ENCODE peak calls at places on chromosomes 13 and 19, in five cellular contexts. R is activated CD8-positive, alpha-beta memory T cell treated with anti-CD3 and anti-CD28 coated beads, Interleukin-2, amount 50 U/mL, for 48 hours; I is NCI-H345; B is activated naive CD8-positive, alpha-beta T cell treated with anti-CD3 and anti-CD28 coated beads for 36 hours; T is nephron progenitor cell. W is an unnamed sample.

GRCh38 chr19:17902701-17903100 is 30.1 kb upstream of the CCDC124 start:
- DNase-seq in R (no peak), I (no peak), B (no peak), T (no peak), W (peak; percentile 93)

GRCh38 chr19:6678690-6679109 is 8.7 kb upstream of the TNFSF14 start:
- DNase-seq in R (peak; percentile 83), I (no peak), B (peak; percentile 81), T (no peak), W (no peak)

GRCh38 chr19:16330368-16330801 is 5.8 kb downstream of the KLF2 start:
- DNase-seq in R (peak; percentile 91), I (no peak), B (peak; percentile 89), T (no peak), W (peak; percentile 16)

GRCh38 chr13:43835701-43836100 is 43.8 kb downstream of the CCDC122 start:
- DNase-seq in R (no peak), I (no peak), B (no peak), T (no peak), W (no peak)

GRCh38 chr13:26048745-26049144 is 3.1 kb downstream of the SHISA2 start:
- DNase-seq in R (no peak), I (no peak), B (no peak), T (no peak), W (peak; percentile 0)

GRCh38 chr13:111304041-111304544 is 16.3 kb upstream of the TEX29 start:
- DNase-seq in R (no peak), I (no peak), B (no peak), T (no peak), W (no peak)

GRCh38 chr13:65966991-65967451 is 1263.1 kb downstream of the PCDH9 start:
- DNase-seq in R (no peak), I (no peak), B (no peak), T (no peak), W (peak; percentile 53)

GRCh38 chr19:1251233-1251502 is 2.8 kb downstream of the MIDN start:
- DNase-seq in R (peak; percentile 83), I (peak; percentile 26), B (no peak), T (peak; percentile 49), W (peak; percentile 78)

GRCh38 chr13:113653264-113654174 is 4.5 kb downstream of the ATP4B start:
- DNase-seq in R (no peak), I (peak; percentile 85), B (no peak), T (no peak), W (peak; percentile 90)

GRCh38 chr19:8261347-8261746 is 46.8 kb downstream of the CD320 start:
- DNase-seq in R (peak; percentile 38), I (no peak), B (no peak), T (no peak), W (no peak)

GRCh38 chr19:48674921-48675824 is 2.4 kb upstream of the NTN5 start:
- DNase-seq in R (peak; percentile 86), I (peak; percentile 70), B (peak; percentile 76), T (peak; percentile 84), W (peak; percentile 88)

GRCh38 chr19:6423499-6424189 is 967 bp downstream of the KHSRP start:
- DNase-seq in R (peak; percentile 71), I (no peak), B (peak; percentile 60), T (peak; percentile 51), W (peak; percentile 50)

GRCh38 chr19:7781157-7781556 is 18.1 kb downstream of the CLEC4M start:
- DNase-seq in R (no peak), I (no peak), B (no peak), T (no peak), W (no peak)

GRCh38 chr19:32483574-32483973 is 78.0 kb downstream of the DPY19L3 start:
- DNase-seq in R (no peak), I (no peak), B (no peak), T (no peak), W (no peak)

GRCh38 chr13:77698211-77699058 is 948 bp downstream of the SLAIN1 start:
- DNase-seq in R (peak; percentile 65), I (peak; percentile 73), B (peak; percentile 46), T (peak; percentile 70), W (peak; percentile 69)

GRCh38 chr13:97932006-97932405 is 21.5 kb upstream of the IPO5 start:
- DNase-seq in R (no peak), I (no peak), B (no peak), T (no peak), W (peak; percentile 9)

GRCh38 chr13:111114362-111115050 is 604 bp upstream of the ARHGEF7 start:
- DNase-seq in R (no peak), I (peak; percentile 63), B (peak; percentile 3), T (peak; percentile 54), W (peak; percentile 74)

GRCh38 chr13:74794147-74794546 is 659.9 kb upstream of the KLF12 start:
- DNase-seq in R (no peak), I (no peak), B (no peak), T (no peak), W (no peak)

GRCh38 chr19:11444059-11444458 is 8.6 kb downstream of the PRKCSH start:
- DNase-seq in R (no peak), I (no peak), B (no peak), T (no peak), W (no peak)

GRCh38 chr13:36148436-36148835 is 17.3 kb upstream of the DCLK1 start:
- DNase-seq in R (no peak), I (no peak), B (no peak), T (no peak), W (no peak)

GRCh38 chr13:66635526-66635925 is 594.6 kb downstream of the PCDH9 start:
- DNase-seq in R (no peak), I (no peak), B (no peak), T (no peak), W (no peak)

GRCh38 chr13:94123543-94123942 is 355.9 kb downstream of the DCT start:
- DNase-seq in R (no peak), I (no peak), B (no peak), T (no peak), W (peak; percentile 83)

GRCh38 chr13:92355213-92355612 is 871.4 kb upstream of the GPC6 start:
- DNase-seq in R (no peak), I (peak; percentile 6), B (no peak), T (no peak), W (peak; percentile 73)

GRCh38 chr19:29060833-29061364 is 152.1 kb downstream of the UQCRFS1 start:
- DNase-seq in R (no peak), I (no peak), B (no peak), T (no peak), W (no peak)

GRCh38 chr19:5973376-5973775 is 4.6 kb downstream of the RANBP3 start:
- DNase-seq in R (no peak), I (no peak), B (no peak), T (no peak), W (no peak)

GRCh38 chr19:1673645-1674292 is 21.4 kb upstream of the TCF3 start:
- DNase-seq in R (no peak), I (no peak), B (no peak), T (no peak), W (peak; percentile 66)

GRCh38 chr13:20810808-20811207 is 37.0 kb upstream of the EEF1AKMT1 start:
- DNase-seq in R (no peak), I (no peak), B (no peak), T (no peak), W (no peak)

GRCh38 chr13:102399791-102400618 is 1.8 kb downstream of the FGF14 start:
- DNase-seq in R (peak; percentile 60), I (peak; percentile 71), B (peak; percentile 24), T (peak; percentile 62), W (peak; percentile 90)

GRCh38 chr19:47305309-47305751 is 4.3 kb upstream of the C5AR1 start:
- DNase-seq in R (peak; percentile 81), I (peak; percentile 32), B (peak; percentile 30), T (peak; percentile 85), W (peak; percentile 69)

GRCh38 chr13:91056746-91057145 is 290.7 kb upstream of the MIR17HG start:
- DNase-seq in R (no peak), I (no peak), B (no peak), T (no peak), W (no peak)

GRCh38 chr19:39325778-39326680 is 5.4 kb upstream of the LRFN1 start:
- DNase-seq in R (no peak), I (no peak), B (no peak), T (no peak), W (peak; percentile 32)

GRCh38 chr19:5339950-5340636 is 519 bp downstream of the PTPRS start:
- DNase-seq in R (peak; percentile 54), I (peak; percentile 54), B (peak; percentile 30), T (peak; percentile 65), W (peak; percentile 67)

GRCh38 chr19:49758292-49758691 is 4.8 kb downstream of the TSKS start:
- DNase-seq in R (no peak), I (no peak), B (no peak), T (no peak), W (no peak)

GRCh38 chr13:103625194-103625593 is 559.0 kb upstream of the SLC10A2 start:
- DNase-seq in R (no peak), I (no peak), B (no peak), T (no peak), W (peak; percentile 43)